ENCODE peak calls at places on chromosomes 4 and X, in five cellular contexts. S is endothelial cell of umbilical vein, R is GM12878, P is SK-N-SH, T is K562. E is an unnamed sample.
A peak's percentile ranks its signal among the peaks of the same experiment; 100 is the strongest.

GRCh38 chr4:148730766-148731165 is 288.6 kb upstream of the NR3C2 start:
- DNase-seq in S (no peak), R (no peak), P (no peak), T (no peak), E (no peak)

GRCh38 chr4:152590179-152591031 is 54.5 kb upstream of the FBXW7 start:
- DNase-seq in S (no peak), R (no peak), P (peak; percentile 56), T (no peak), E (no peak)

GRCh38 chr4:31114821-31115220 is 394.7 kb downstream of the PCDH7 start:
- DNase-seq in S (no peak), R (no peak), P (no peak), T (no peak), E (no peak)

GRCh38 chr4:112905728-112906127 is 143.7 kb upstream of the ANK2 start:
- DNase-seq in S (no peak), R (no peak), P (no peak), T (no peak), E (no peak)

GRCh38 chrX:18210470-18210869 is 10.2 kb downstream of the BEND2 start:
- DNase-seq in S (no peak), R (no peak), P (no peak), T (peak; percentile 9), E (peak; percentile 26)

GRCh38 chr4:81314196-81314896 is 99.3 kb upstream of the PRKG2 start:
- DNase-seq in S (no peak), R (no peak), P (no peak), T (no peak), E (no peak)

GRCh38 chr4:126004936-126005335 is 690.2 kb downstream of the FAT4 start:
- DNase-seq in S (peak; percentile 12), R (no peak), P (no peak), T (no peak), E (no peak)

GRCh38 chrX:45806410-45807121 is 605.9 kb upstream of the DIPK2B start:
- DNase-seq in S (peak; percentile 71), R (peak; percentile 5), P (no peak), T (no peak), E (no peak)

GRCh38 chrX:9171841-9172240 is 137.9 kb upstream of the FAM9B start:
- DNase-seq in S (peak; percentile 1), R (no peak), P (no peak), T (no peak), E (no peak)

GRCh38 chrX:130994671-130995070 is 63.5 kb upstream of the ARHGAP36 start:
- DNase-seq in S (peak; percentile 5), R (no peak), P (peak; percentile 30), T (peak; percentile 42), E (peak; percentile 61)

GRCh38 chrX:74421181-74422028 is at the start of gene SLC16A2:
- DNase-seq in S (peak; percentile 48), R (no peak), P (peak; percentile 86), T (no peak), E (peak; percentile 60)

GRCh38 chr4:8745036-8745827 is 126.4 kb downstream of the HMX1 start:
- DNase-seq in S (no peak), R (no peak), P (peak; percentile 49), T (no peak), E (no peak)

GRCh38 chr4:3308691-3309090 is 15.9 kb downstream of the RGS12 start:
- DNase-seq in S (no peak), R (no peak), P (no peak), T (no peak), E (no peak)

DNA sequence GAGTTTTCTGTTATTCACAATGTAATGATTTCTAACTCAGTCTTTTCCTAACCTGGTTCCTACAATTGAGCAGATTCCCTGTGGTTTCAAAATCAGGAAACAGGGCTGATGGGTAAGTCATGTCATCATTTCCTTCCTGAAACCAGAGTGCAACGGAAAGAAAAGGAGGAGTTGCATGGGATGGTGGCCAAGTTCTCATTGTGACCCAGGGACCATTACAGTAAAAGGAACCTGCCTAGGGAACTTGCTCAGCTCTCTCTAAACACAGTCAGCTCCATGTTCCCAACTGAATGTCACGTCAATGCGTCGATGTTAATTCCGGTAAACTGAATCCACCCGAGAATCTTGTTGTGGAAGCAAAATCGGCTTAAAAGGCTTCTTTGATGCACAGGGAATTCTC is 51.2 kb downstream of the LGI2 start:
- DNase-seq in S (peak; percentile 96), R (no peak), P (no peak), T (no peak), E (no peak)
- TF ChIP-seq POLR2AphosphoS5 in S (peak; percentile 84), R (no peak), P (no peak), T (no peak), E (no peak)

GRCh38 chr4:89784686-89785227 is 52.2 kb downstream of the SNCA start:
- DNase-seq in S (no peak), R (no peak), P (no peak), T (no peak), E (no peak)

GRCh38 chr4:89788243-89789072 is 48.5 kb downstream of the SNCA start:
- DNase-seq in S (peak; percentile 83), R (no peak), P (no peak), T (no peak), E (no peak)
- H3K4me2 ChIP-seq in S (no peak overlapping the region), R (no peak overlapping the region), P (peak overlapping the region; percentile 12), T (no peak overlapping the region), E (no peak overlapping the region)

DNA sequence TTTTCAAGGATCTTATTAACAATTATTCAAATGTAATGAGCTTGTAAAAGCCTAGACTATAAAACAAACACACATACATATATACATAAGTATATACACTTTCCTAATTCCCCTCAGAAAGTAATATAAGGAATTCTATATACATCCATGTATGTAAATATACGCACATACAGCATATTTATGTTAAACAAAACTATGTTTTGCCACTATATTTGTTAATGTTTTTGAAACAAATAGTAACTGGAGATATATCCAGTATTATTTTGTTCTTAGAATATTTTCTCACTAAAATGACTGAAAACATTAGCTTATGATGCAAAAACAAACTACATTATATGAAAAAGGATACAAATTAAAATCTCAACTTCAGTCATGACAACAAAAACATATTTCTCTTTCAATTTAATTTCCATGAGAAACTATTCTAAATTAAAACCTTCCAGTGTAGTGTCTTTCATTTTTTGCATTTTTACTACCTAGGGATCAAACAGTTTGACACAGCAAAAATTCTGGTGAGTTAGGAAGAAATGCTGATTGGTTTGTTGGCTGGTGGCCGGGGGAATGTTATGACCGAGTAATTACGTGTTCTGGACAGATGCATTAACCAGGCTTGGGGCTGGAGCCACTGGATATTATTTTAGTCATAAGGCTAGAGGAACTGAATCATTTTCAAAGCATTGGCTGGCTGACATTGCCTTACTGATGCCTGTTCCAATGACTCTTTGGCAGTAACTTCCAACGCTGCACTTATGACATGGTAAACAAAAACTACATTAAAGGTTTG is 84.9 kb downstream of the FBXO8 start:
- DNase-seq in S (peak; percentile 56), R (no peak), P (peak; percentile 51), T (peak; percentile 80), E (no peak)
- TF ChIP-seq POLR2AphosphoS5 in S (no peak), R (no peak), P (peak; percentile 94), T (no peak), E (no peak)

GRCh38 chrX:65407157-65407626 is 127.4 kb downstream of the LAS1L start:
- DNase-seq in S (no peak), R (no peak), P (no peak), T (no peak), E (peak; percentile 27)

DNA sequence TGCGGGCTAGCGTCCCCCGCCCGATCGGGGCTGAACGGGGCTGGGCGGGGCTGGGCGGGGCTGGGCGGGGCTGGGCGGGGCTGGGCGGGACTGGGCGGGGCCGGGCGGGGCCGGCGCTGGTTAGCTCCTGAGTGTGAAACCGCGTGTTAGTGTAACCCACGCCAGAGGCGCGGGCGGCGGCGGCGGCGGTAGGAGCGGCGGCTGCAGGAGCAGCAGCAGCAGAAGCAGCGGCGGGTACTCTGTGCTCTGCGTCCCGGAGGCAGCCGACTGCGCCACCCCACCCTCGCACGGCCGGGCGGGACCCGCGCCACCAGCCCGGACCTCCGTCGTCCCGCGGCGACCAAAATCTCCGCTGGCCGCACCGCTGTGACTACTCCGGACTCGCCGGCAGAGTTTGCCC is 128.1 kb downstream of the LAS1L start:
- DNase-seq in S (no peak), R (no peak), P (no peak), T (no peak), E (peak; percentile 23)
- H3K4me2 ChIP-seq in S (no peak overlapping the region), R (no peak overlapping the region), P (no peak overlapping the region), T (no peak overlapping the region), E (peak overlapping the region; percentile 80)

GRCh38 chr4:74117024-74117534 is 18.1 kb upstream of the CXCL2 start:
- DNase-seq in S (peak; percentile 99), R (no peak), P (no peak), T (peak; percentile 60), E (no peak)
- TF ChIP-seq POLR2AphosphoS5 in S (peak; percentile 57), R (no peak), P (no peak), T (no peak), E (no peak)

E was measured in GM23338.